ENCODE peak calls at places on chromosomes 1 and 21, in seven cellular contexts. Y, O, D, P, S, Q and H are unnamed samples.

GRCh38 chr1:225280563-225280962 is 147.3 kb downstream of the LBR start:
- DNase-seq in Y (no peak), O (no peak), D (no peak), S (no peak), Q (no peak), P (no peak), H (no peak)

GRCh38 chr21:37463083-37463780 is 96.7 kb downstream of the DYRK1A start:
- DNase-seq in Y (peak), S (peak), O (no peak), D (peak), Q (peak), P (peak), H (peak)

GRCh38 chr21:44818636-44819011 is 762 bp upstream of the SUMO3 start:
- DNase-seq in Y (no peak), D (no peak), O (no peak), P (no peak), S (no peak), Q (no peak), H (no peak)

GRCh38 chr1:170668301-170668789 is 4.4 kb downstream of the PRRX1 start:
- DNase-seq in Q (no peak), D (peak), O (peak), P (no peak), Y (no peak), S (no peak), H (peak)

GRCh38 chr1:3139871-3140837 is 71.2 kb downstream of the PRDM16 start:
- DNase-seq in D (peak), S (no peak), P (no peak), O (no peak), Q (no peak), Y (peak), H (no peak)

GRCh38 chr1:51170342-51170741 is 65.7 kb upstream of the RNF11 start:
- DNase-seq in P (peak), O (no peak), Y (no peak), S (no peak), D (peak), Q (no peak), H (no peak)

GRCh38 chr1:33132549-33132948 is 49.3 kb downstream of the TRIM62 start:
- DNase-seq in P (no peak), S (no peak), Y (no peak), O (no peak), Q (no peak), D (no peak), H (no peak)

GRCh38 chr1:179825798-179826460 is 51.7 kb downstream of the TOR1AIP2 start:
- DNase-seq in P (no peak), D (no peak), S (no peak), Y (no peak), Q (no peak), O (no peak), H (no peak)

GRCh38 chr1:61120998-61121397 is 38.6 kb downstream of the NFIA start:
- DNase-seq in Q (no peak), S (no peak), D (peak), Y (no peak), P (no peak), O (no peak), H (no peak)

GRCh38 chr21:26964379-26964778 is 2.5 kb downstream of the ADAMTS5 start:
- DNase-seq in P (peak), D (peak), Q (no peak), Y (no peak), O (peak), S (no peak), H (peak)

GRCh38 chr1:149846042-149846441 is 53.3 kb upstream of the BOLA1 start:
- DNase-seq in P (no peak), S (no peak), Y (no peak), Q (no peak), O (no peak), D (no peak), H (peak)

GRCh38 chr1:36380782-36381181 is 4.9 kb downstream of the STK40 start:
- DNase-seq in Q (no peak), D (no peak), Y (no peak), S (no peak), P (no peak), O (no peak), H (no peak)

GRCh38 chr1:199353906-199354305 is 673.6 kb upstream of the NR5A2 start:
- DNase-seq in D (no peak), Q (peak), Y (no peak), P (no peak), O (no peak), S (no peak), H (no peak)

GRCh38 chr1:192448026-192448578 is 127.5 kb upstream of the RGS1 start:
- DNase-seq in D (no peak), S (no peak), O (no peak), Y (no peak), P (peak), Q (peak), H (no peak)

GRCh38 chr21:34745557-34746255 is 76.9 kb downstream of the CLIC6 start:
- DNase-seq in D (peak), O (peak), S (peak), Q (peak), Y (peak), P (peak), H (peak)

GRCh38 chr1:59290173-59290954 is 6.5 kb upstream of the FGGY start:
- DNase-seq in Q (peak), Y (peak), O (peak), S (peak), D (peak), P (peak), H (peak)

GRCh38 chr1:119787776-119788175 is 19.1 kb upstream of the HMGCS2 start:
- DNase-seq in O (no peak), S (no peak), Y (no peak), D (peak), P (peak), Q (peak), H (no peak)

GRCh38 chr21:46218906-46219590 is 9.5 kb downstream of the LSS start:
- DNase-seq in O (no peak), Y (no peak), D (no peak), Q (no peak), P (no peak), S (no peak), H (no peak)

GRCh38 chr1:77036560-77036959 is 169.3 kb downstream of the ST6GALNAC5 start:
- DNase-seq in Y (no peak), Q (peak), S (peak), P (peak), D (peak), O (no peak), H (peak)

GRCh38 chr1:222543817-222544216 is 4.1 kb downstream of the HHIPL2 start:
- DNase-seq in O (peak), P (no peak), Q (no peak), D (no peak), S (no peak), Y (no peak), H (peak)

GRCh38 chr1:16134071-16134801 is 21.6 kb downstream of the EPHA2 start:
- DNase-seq in Q (no peak), S (no peak), O (no peak), Y (no peak), P (no peak), D (no peak), H (no peak)

GRCh38 chr1:17167041-17167782 is 37.7 kb upstream of the PADI1 start:
- DNase-seq in S (no peak), D (peak), Y (no peak), Q (no peak), O (peak), P (no peak), H (no peak)

GRCh38 chr1:200483491-200484143 is 73.8 kb upstream of the ZNF281 start:
- DNase-seq in O (peak), S (no peak), D (peak), Q (peak), P (peak), Y (peak), H (peak)

GRCh38 chr21:42857216-42857615 is 22.1 kb downstream of the WDR4 start:
- DNase-seq in Y (no peak), D (no peak), O (no peak), Q (no peak), S (no peak), P (no peak), H (no peak)

GRCh38 chr1:229905652-229906051 is 161.4 kb upstream of the GALNT2 start:
- DNase-seq in Y (no peak), P (no peak), S (no peak), O (no peak), D (no peak), Q (no peak), H (no peak)

GRCh38 chr21:26626187-26626586 is 53.1 kb upstream of the CYYR1 start:
- DNase-seq in D (no peak), P (no peak), Y (no peak), Q (no peak), S (no peak), O (no peak), H (no peak)

GRCh38 chr1:244964112-244964971 is 100.0 kb upstream of the HNRNPU start:
- DNase-seq in Q (peak), D (peak), Y (peak), P (peak), O (no peak), S (peak), H (peak)

GRCh38 chr21:38349111-38349746 is 92.4 kb downstream of the KCNJ15 start:
- DNase-seq in Y (no peak), D (no peak), S (no peak), Q (peak), P (peak), O (no peak), H (no peak)

GRCh38 chr1:202010042-202011015 is at the start of gene ELF3:
- DNase-seq in D (no peak), P (no peak), S (no peak), Y (no peak), Q (no peak), O (peak), H (peak)

GRCh38 chr1:34776911-34777310 is 4.1 kb upstream of the GJB3 start:
- DNase-seq in P (no peak), D (no peak), Q (no peak), Y (no peak), S (no peak), O (no peak), H (no peak)

GRCh38 chr1:211604548-211604947 is 25.6 kb upstream of the SLC30A1 start:
- DNase-seq in S (no peak), D (no peak), Q (no peak), Y (no peak), P (no peak), O (no peak), H (no peak)

GRCh38 chr1:46131727-46132528 is 501 bp downstream of the PIK3R3 start:
- DNase-seq in S (peak), O (no peak), Y (peak), D (peak), Q (no peak), P (peak), H (peak)

GRCh38 chr1:58592521-58593134 is 15.6 kb upstream of the TACSTD2 start:
- DNase-seq in O (no peak), D (peak), Y (no peak), Q (peak), S (no peak), P (peak), H (no peak)

GRCh38 chr1:154727409-154727808 is 119.4 kb upstream of the ADAR start:
- DNase-seq in Q (no peak), D (no peak), Y (no peak), P (no peak), O (no peak), S (no peak), H (no peak)

GRCh38 chr1:111535256-111536191 is 32.1 kb upstream of the ADORA3 start:
- DNase-seq in Y (no peak), P (no peak), S (no peak), O (no peak), D (peak), Q (peak), H (no peak)

GRCh38 chr1:223489439-223489838 is 96.2 kb downstream of the CCDC185 start:
- DNase-seq in Q (no peak), P (no peak), D (no peak), S (no peak), O (no peak), Y (no peak), H (no peak)

GRCh38 chr1:155202198-155202597 is 5.5 kb downstream of the THBS3 start:
- DNase-seq in P (no peak), Q (no peak), O (no peak), S (no peak), Y (no peak), D (no peak), H (no peak)

GRCh38 chr21:41745026-41745820 is 21.6 kb downstream of the RIPK4 start:
- DNase-seq in O (no peak), D (no peak), Y (no peak), P (no peak), S (no peak), Q (no peak), H (no peak)

GRCh38 chr21:41747943-41748738 is 18.7 kb downstream of the RIPK4 start:
- DNase-seq in Q (no peak), D (no peak), O (no peak), P (no peak), S (no peak), Y (no peak), H (no peak)

GRCh38 chr21:41744028-41744940 is 22.6 kb downstream of the RIPK4 start:
- DNase-seq in D (no peak), Y (no peak), P (no peak), O (no peak), Q (no peak), S (no peak), H (no peak)

GRCh38 chr21:41745971-41746743 is 20.7 kb downstream of the RIPK4 start:
- DNase-seq in P (no peak), O (peak), Y (no peak), Q (no peak), D (no peak), S (no peak), H (peak)

DNA sequence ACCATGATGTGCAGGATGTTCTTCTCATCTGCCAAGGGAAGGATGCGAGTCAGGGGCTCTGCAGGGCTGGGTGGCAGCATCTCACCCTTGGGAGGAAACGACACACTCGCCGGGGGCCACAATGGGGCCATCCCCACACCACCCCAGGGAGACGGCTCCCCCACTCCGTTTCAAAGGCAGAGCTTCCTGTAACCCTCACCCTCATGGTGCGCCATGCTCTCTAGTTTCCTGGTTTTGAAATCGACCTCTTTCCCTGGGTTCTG is 20.2 kb downstream of the RIPK4 start:
- DNase-seq in P (no peak), Q (no peak), S (no peak), D (no peak), O (no peak), Y (no peak), H (no peak)
- H3K9ac ChIP-seq in P (no peak), Q (no peak), S (no peak), D (no peak), O (no peak), Y (no peak), H (no peak)

GRCh38 chr1:47235280-47235679 is 3.3 kb upstream of the TAL1 start:
- DNase-seq in Q (no peak), S (no peak), O (no peak), P (no peak), Y (no peak), D (no peak), H (no peak)

GRCh38 chr1:47241114-47242113 is 9.4 kb upstream of the TAL1 start:
- DNase-seq in D (no peak), O (no peak), S (no peak), Y (no peak), Q (no peak), P (no peak), H (no peak)

GRCh38 chr1:47235822-47236221 is 3.8 kb upstream of the TAL1 start:
- DNase-seq in D (no peak), S (no peak), Y (no peak), O (no peak), Q (no peak), P (no peak), H (no peak)

GRCh38 chr1:47243910-47244309 is 11.9 kb upstream of the TAL1 start:
- DNase-seq in P (no peak), Q (no peak), S (no peak), O (no peak), Y (no peak), D (no peak), H (no peak)

GRCh38 chr1:47238935-47239640 is 7.1 kb upstream of the TAL1 start:
- DNase-seq in O (no peak), D (no peak), P (no peak), S (no peak), Y (no peak), Q (no peak), H (no peak)
- H2AFZ ChIP-seq in O (no peak), D (no peak), P (no peak), S (no peak), Y (no peak), Q (no peak), H (no peak)

DNA sequence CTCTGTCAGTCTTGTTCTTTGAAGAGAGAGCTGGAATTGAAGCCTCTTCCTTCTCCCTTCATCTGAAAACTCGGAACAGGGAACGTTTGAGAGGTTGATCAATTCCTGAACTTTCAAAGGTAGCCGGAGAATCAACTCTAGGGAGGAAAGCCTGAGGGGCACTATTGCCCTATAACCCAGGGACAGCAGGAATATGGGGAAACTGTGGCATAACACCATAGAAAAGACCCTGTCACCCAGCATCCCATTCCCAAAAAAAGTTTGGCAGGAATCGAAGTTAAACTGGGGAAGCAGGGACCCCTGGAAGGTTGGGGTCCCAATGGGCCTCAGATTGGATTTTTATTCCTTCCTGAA is 5.1 kb upstream of the NHLH1 start:
- DNase-seq in P (no peak), S (no peak), Q (no peak), Y (no peak), O (no peak), D (no peak), H (no peak)
- H3K9ac ChIP-seq in P (no peak), S (no peak), Q (no peak), Y (no peak), O (no peak), D (no peak), H (peak)

DNA sequence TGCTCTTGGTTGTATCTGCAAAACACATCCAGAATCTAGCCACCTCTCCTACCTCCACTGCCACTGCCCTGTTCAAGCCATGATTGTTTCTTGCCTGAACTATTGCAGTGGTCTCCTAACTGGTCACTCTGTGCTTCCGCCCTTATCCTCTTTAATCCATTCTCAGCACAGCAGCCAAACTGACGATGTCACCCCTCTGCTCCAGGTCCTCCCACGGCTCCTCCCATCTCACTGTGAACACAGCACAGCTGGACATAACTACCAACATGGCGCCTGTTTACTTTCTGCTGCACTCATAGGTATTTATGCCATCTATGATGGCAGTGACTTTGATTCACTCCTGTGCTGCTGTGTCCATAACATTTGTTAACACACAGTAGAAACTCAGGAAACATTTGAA is 406.7 kb downstream of the DISC1 start:
- DNase-seq in O (no peak), Y (no peak), P (no peak), D (no peak), Q (no peak), S (no peak), H (peak)
- H2AFZ ChIP-seq in O (no peak), Y (no peak), P (peak), D (no peak), Q (no peak), S (no peak), H (peak)

GRCh38 chr1:147567594-147568381 is 26.5 kb downstream of the BCL9 start:
- DNase-seq in P (no peak), Q (no peak), S (no peak), O (peak), D (no peak), Y (no peak), H (peak)
- H3K9ac ChIP-seq in P (no peak), Q (no peak), S (no peak), O (no peak), D (no peak), Y (no peak), H (no peak)

DNA sequence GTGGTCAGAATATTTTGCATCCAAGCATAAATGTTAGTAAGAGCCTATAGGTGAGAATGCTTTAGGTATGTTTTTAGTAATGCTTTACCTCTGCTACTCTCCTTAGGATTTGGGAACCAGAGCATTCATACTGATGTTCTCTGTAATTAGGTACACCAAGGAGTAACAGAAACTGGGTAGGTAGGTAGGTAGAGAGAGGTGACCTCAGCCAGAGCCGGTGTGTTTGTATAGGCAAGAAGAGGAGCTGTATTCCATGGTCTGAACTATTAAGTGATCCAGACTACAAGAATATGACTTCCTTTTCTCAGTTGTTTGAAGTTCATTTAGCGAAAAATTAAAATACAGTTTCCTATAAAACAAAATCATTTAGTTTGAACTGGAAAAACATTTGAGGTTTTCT is 108.5 kb downstream of the SDCCAG8 start:
- DNase-seq in Q (no peak), Y (no peak), D (no peak), P (no peak), S (no peak), O (no peak), H (no peak)
- H2AFZ ChIP-seq in Q (no peak), Y (no peak), D (no peak), P (no peak), S (no peak), O (no peak), H (no peak)

GRCh38 chr1:182616130-182617074 is 12.2 kb upstream of the RGS16 start:
- DNase-seq in S (peak), O (peak), Q (peak), P (peak), D (peak), Y (peak), H (peak)

GRCh38 chr1:182617734-182618288 is 13.6 kb upstream of the RGS16 start:
- DNase-seq in D (peak), O (no peak), Y (no peak), Q (peak), P (peak), S (no peak), H (no peak)

GRCh38 chr1:182617075-182617429 is 12.9 kb upstream of the RGS16 start:
- DNase-seq in S (no peak), D (no peak), O (no peak), P (no peak), Q (no peak), Y (no peak), H (no peak)

GRCh38 chr1:182614796-182615451 is 10.7 kb upstream of the RGS16 start:
- DNase-seq in P (peak), Q (peak), O (peak), S (peak), Y (peak), D (peak), H (peak)

GRCh38 chr1:182615468-182616129 is 11.4 kb upstream of the RGS16 start:
- DNase-seq in P (no peak), Q (peak), S (peak), O (no peak), D (peak), Y (peak), H (peak)
- H3K9ac ChIP-seq in P (peak), Q (peak), S (peak), O (no peak), D (peak), Y (peak), H (no peak)

DNA sequence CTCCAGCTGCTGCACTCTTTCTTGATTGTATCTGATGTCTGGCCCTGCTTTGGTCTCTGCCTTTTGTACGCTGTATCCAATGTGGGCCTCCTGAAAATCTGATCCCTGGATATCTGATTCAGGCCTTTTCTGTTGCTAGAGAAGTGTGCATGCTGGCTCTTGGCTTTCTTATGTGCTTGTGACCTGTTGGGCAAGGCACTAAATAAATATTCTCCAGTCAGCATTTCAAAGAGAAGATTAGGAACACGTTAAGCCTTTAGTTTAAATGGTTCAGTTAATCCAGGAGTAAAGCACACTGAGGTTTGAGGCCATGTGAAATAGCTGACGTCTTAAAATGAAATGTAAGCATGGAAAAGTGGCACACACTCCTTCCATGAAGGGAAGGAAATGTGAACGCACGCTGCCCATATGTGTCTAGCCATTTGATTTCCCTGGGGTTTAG is 9.3 kb upstream of the F3 start:
- DNase-seq in D (no peak), S (no peak), Q (no peak), P (no peak), Y (peak), O (no peak), H (no peak)
- H2AFZ ChIP-seq in D (no peak), S (peak), Q (no peak), P (no peak), Y (no peak), O (no peak), H (peak)